ENCODE peak calls at places on chromosomes 1 and 21, in eight cellular contexts. One of them, this sample, is unnamed.

GRCh38 chr1:199959775-199960110 is 67.8 kb upstream of the NR5A2 start:
- DNase-seq in PC-3: no peak
- DNase-seq in heart left ventricle: no peak
- DNase-seq in RWPE1: no peak
- DNase-seq in activated B cell treated with CpG ODN at 0.5 μM for 24 hours: no peak
- DNase-seq in transverse colon: no peak
- DNase-seq in A549: no peak
- DNase-seq in GM10248: no peak
- DNase-seq in this sample: no peak

GRCh38 chr21:45054927-45055612 is 19.3 kb upstream of the ADARB1 start:
- DNase-seq in heart left ventricle: no peak
- DNase-seq in GM10248: no peak
- DNase-seq in A549: no peak
- DNase-seq in PC-3: no peak
- DNase-seq in transverse colon: no peak
- DNase-seq in RWPE1: no peak
- DNase-seq in activated B cell treated with CpG ODN at 0.5 μM for 24 hours: no peak
- DNase-seq in this sample: no peak

GRCh38 chr1:111285879-111286278 is 4.8 kb upstream of the CHIA start:
- DNase-seq in A549: no peak
- DNase-seq in heart left ventricle: no peak
- DNase-seq in activated B cell treated with CpG ODN at 0.5 μM for 24 hours: no peak
- DNase-seq in GM10248: no peak
- DNase-seq in PC-3: no peak
- DNase-seq in transverse colon: no peak
- DNase-seq in RWPE1: no peak
- DNase-seq in this sample: no peak

GRCh38 chr21:45043541-45044020 is 30.8 kb upstream of the ADARB1 start:
- DNase-seq in RWPE1: no peak
- DNase-seq in PC-3: no peak
- DNase-seq in transverse colon: no peak
- DNase-seq in A549: no peak
- DNase-seq in heart left ventricle: no peak
- DNase-seq in activated B cell treated with CpG ODN at 0.5 μM for 24 hours: no peak
- DNase-seq in GM10248: no peak
- DNase-seq in this sample: no peak

GRCh38 chr1:10171105-10171767 is 39.1 kb upstream of the KIF1B start:
- DNase-seq in heart left ventricle: no peak
- DNase-seq in PC-3: no peak
- DNase-seq in transverse colon: no peak
- DNase-seq in RWPE1: no peak
- DNase-seq in A549: no peak
- DNase-seq in activated B cell treated with CpG ODN at 0.5 μM for 24 hours: no peak
- DNase-seq in GM10248: no peak
- DNase-seq in this sample: no peak

GRCh38 chr1:228544021-228544850 is 57.1 kb downstream of the RNF187 start:
- DNase-seq in heart left ventricle: no peak
- DNase-seq in PC-3: peak
- DNase-seq in RWPE1: peak
- DNase-seq in transverse colon: no peak
- DNase-seq in activated B cell treated with CpG ODN at 0.5 μM for 24 hours: no peak
- DNase-seq in A549: no peak
- DNase-seq in GM10248: no peak
- DNase-seq in this sample: no peak

GRCh38 chr1:214349781-214350180 is 68.8 kb downstream of the SMYD2 start:
- DNase-seq in A549: no peak
- DNase-seq in heart left ventricle: no peak
- DNase-seq in activated B cell treated with CpG ODN at 0.5 μM for 24 hours: no peak
- DNase-seq in GM10248: no peak
- DNase-seq in RWPE1: no peak
- DNase-seq in PC-3: no peak
- DNase-seq in transverse colon: no peak
- DNase-seq in this sample: no peak

GRCh38 chr1:32151319-32151787 is 28.1 kb upstream of the TXLNA start:
- DNase-seq in transverse colon: no peak
- DNase-seq in RWPE1: no peak
- DNase-seq in activated B cell treated with CpG ODN at 0.5 μM for 24 hours: no peak
- DNase-seq in A549: no peak
- DNase-seq in GM10248: no peak
- DNase-seq in heart left ventricle: no peak
- DNase-seq in PC-3: no peak
- DNase-seq in this sample: no peak

GRCh38 chr1:117928881-117929339 is 511 bp downstream of the GDAP2 start:
- DNase-seq in PC-3: peak
- DNase-seq in transverse colon: peak
- DNase-seq in activated B cell treated with CpG ODN at 0.5 μM for 24 hours: no peak
- DNase-seq in RWPE1: peak
- DNase-seq in A549: peak
- DNase-seq in heart left ventricle: peak
- DNase-seq in GM10248: peak
- DNase-seq in this sample: peak

GRCh38 chr1:2151906-2152305 is 42.7 kb downstream of the FAAP20 start:
- DNase-seq in GM10248: no peak
- DNase-seq in activated B cell treated with CpG ODN at 0.5 μM for 24 hours: no peak
- DNase-seq in A549: no peak
- DNase-seq in heart left ventricle: no peak
- DNase-seq in PC-3: no peak
- DNase-seq in RWPE1: no peak
- DNase-seq in transverse colon: no peak
- DNase-seq in this sample: no peak

GRCh38 chr1:10242811-10243210 is 32.4 kb downstream of the KIF1B start:
- DNase-seq in RWPE1: no peak
- DNase-seq in heart left ventricle: no peak
- DNase-seq in GM10248: no peak
- DNase-seq in activated B cell treated with CpG ODN at 0.5 μM for 24 hours: no peak
- DNase-seq in A549: no peak
- DNase-seq in transverse colon: no peak
- DNase-seq in PC-3: no peak
- DNase-seq in this sample: no peak

GRCh38 chr1:91314643-91315042 is 90.0 kb downstream of the HFM1 start:
- DNase-seq in GM10248: no peak
- DNase-seq in activated B cell treated with CpG ODN at 0.5 μM for 24 hours: no peak
- DNase-seq in A549: no peak
- DNase-seq in transverse colon: no peak
- DNase-seq in heart left ventricle: no peak
- DNase-seq in RWPE1: no peak
- DNase-seq in PC-3: peak
- DNase-seq in this sample: no peak

GRCh38 chr1:22814176-22815042 is 103.8 kb downstream of the EPHB2 start:
- DNase-seq in PC-3: no peak
- DNase-seq in transverse colon: peak
- DNase-seq in A549: no peak
- DNase-seq in activated B cell treated with CpG ODN at 0.5 μM for 24 hours: no peak
- DNase-seq in RWPE1: no peak
- DNase-seq in heart left ventricle: peak
- DNase-seq in GM10248: no peak
- DNase-seq in this sample: no peak

GRCh38 chr1:94270801-94271203 is 33.4 kb upstream of the ARHGAP29 start:
- DNase-seq in RWPE1: peak
- DNase-seq in GM10248: no peak
- DNase-seq in transverse colon: no peak
- DNase-seq in A549: no peak
- DNase-seq in heart left ventricle: no peak
- DNase-seq in PC-3: peak
- DNase-seq in activated B cell treated with CpG ODN at 0.5 μM for 24 hours: no peak
- DNase-seq in this sample: no peak

GRCh38 chr21:40719615-40720014 is 127.3 kb downstream of the DSCAM start:
- DNase-seq in PC-3: no peak
- DNase-seq in heart left ventricle: no peak
- DNase-seq in A549: no peak
- DNase-seq in RWPE1: no peak
- DNase-seq in GM10248: no peak
- DNase-seq in transverse colon: no peak
- DNase-seq in activated B cell treated with CpG ODN at 0.5 μM for 24 hours: no peak
- DNase-seq in this sample: no peak

GRCh38 chr1:200510228-200510623 is 100.4 kb upstream of the ZNF281 start:
- DNase-seq in heart left ventricle: peak
- DNase-seq in transverse colon: peak
- DNase-seq in GM10248: peak
- DNase-seq in A549: peak
- DNase-seq in RWPE1: peak
- DNase-seq in PC-3: peak
- DNase-seq in activated B cell treated with CpG ODN at 0.5 μM for 24 hours: no peak
- DNase-seq in this sample: peak

DNA sequence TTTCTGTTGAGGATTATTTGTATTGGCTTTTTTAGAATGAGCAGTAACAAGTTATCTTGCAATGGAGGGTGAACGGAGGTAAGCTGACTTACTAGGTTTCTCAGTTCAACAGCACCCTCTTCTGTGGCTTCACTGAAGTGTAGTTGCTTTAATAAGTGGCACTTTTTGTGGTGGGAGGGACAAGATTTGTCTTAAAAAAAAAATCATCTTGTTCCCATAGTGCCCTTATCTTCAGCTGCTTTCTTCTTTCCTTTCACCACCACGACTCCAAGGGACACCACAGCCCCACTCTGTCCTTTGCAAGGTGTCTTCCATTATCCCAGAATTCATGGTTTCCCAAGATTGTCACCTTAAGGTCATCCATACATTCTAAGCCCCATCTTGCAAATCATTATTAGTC is 92.9 kb downstream of the PIGK start:
- DNase-seq in GM10248: peak
- DNase-seq in RWPE1: peak
- DNase-seq in PC-3: peak
- DNase-seq in activated B cell treated with CpG ODN at 0.5 μM for 24 hours: no peak
- DNase-seq in A549: peak
- DNase-seq in heart left ventricle: no peak
- DNase-seq in transverse colon: no peak
- DNase-seq in this sample: no peak
- TF ChIP-seq CTCF in GM10248: peak
- TF ChIP-seq CTCF in RWPE1: peak
- TF ChIP-seq CTCF in PC-3: peak
- TF ChIP-seq CTCF in activated B cell treated with CpG ODN at 0.5 μM for 24 hours: no peak
- TF ChIP-seq CTCF in A549: peak
- TF ChIP-seq CTCF in heart left ventricle: peak
- TF ChIP-seq CTCF in transverse colon: peak
- TF ChIP-seq CTCF in this sample: no peak

DNA sequence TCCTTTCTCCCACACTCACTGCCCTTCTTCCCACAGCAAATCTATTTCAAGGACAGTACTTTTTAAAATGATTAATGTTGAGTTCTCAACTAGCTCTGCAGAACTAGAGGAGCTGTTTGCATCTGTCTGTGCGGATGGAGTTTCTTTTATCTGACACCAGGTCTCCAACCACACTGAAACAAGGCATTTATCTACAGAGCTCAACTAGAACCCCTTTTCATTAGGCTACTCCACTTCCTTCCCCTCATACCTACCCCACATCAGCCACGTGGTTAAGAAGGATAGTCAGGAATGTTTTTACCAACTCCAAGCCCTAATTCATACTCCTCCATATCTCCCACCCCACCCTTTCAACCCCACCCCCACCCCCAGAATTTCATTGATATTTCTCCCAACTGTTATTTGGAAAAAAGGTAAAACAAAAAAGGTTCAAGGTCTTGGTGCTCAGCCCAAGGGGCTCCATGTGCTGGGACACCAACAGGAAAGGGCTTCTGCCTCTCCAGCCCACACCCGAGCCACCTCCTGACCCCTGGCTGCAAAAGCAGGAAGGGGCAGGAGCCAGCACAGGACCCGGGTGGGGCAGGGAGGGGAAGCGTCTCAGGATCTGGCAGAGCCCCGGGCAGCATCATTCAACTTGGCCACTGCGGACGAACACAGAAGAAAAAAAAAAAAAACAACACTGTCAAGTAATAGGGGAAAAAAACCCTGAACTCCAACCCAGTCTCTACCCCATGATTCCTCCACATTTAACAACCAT is 7.0 kb downstream of the ENSA start:
- DNase-seq in activated B cell treated with CpG ODN at 0.5 μM for 24 hours: no peak
- DNase-seq in RWPE1: no peak
- DNase-seq in transverse colon: no peak
- DNase-seq in PC-3: peak
- DNase-seq in A549: no peak
- DNase-seq in GM10248: no peak
- DNase-seq in heart left ventricle: peak
- DNase-seq in this sample: no peak
- TF ChIP-seq CTCF in activated B cell treated with CpG ODN at 0.5 μM for 24 hours: no peak
- TF ChIP-seq CTCF in RWPE1: no peak
- TF ChIP-seq CTCF in transverse colon: no peak
- TF ChIP-seq CTCF in PC-3: no peak
- TF ChIP-seq CTCF in A549: no peak
- TF ChIP-seq CTCF in GM10248: no peak
- TF ChIP-seq CTCF in heart left ventricle: peak
- TF ChIP-seq CTCF in this sample: no peak

GRCh38 chr1:179510038-179510437 is 65.7 kb downstream of the NPHS2 start:
- DNase-seq in heart left ventricle: no peak
- DNase-seq in transverse colon: no peak
- DNase-seq in GM10248: no peak
- DNase-seq in PC-3: no peak
- DNase-seq in activated B cell treated with CpG ODN at 0.5 μM for 24 hours: no peak
- DNase-seq in RWPE1: no peak
- DNase-seq in A549: no peak
- DNase-seq in this sample: no peak

GRCh38 chr1:179509384-179509783 is 66.4 kb downstream of the NPHS2 start:
- DNase-seq in transverse colon: no peak
- DNase-seq in A549: no peak
- DNase-seq in RWPE1: no peak
- DNase-seq in PC-3: no peak
- DNase-seq in GM10248: no peak
- DNase-seq in heart left ventricle: no peak
- DNase-seq in activated B cell treated with CpG ODN at 0.5 μM for 24 hours: no peak
- DNase-seq in this sample: no peak

GRCh38 chr1:179506199-179506598 is 69.5 kb downstream of the NPHS2 start:
- DNase-seq in transverse colon: no peak
- DNase-seq in RWPE1: no peak
- DNase-seq in GM10248: no peak
- DNase-seq in A549: no peak
- DNase-seq in activated B cell treated with CpG ODN at 0.5 μM for 24 hours: no peak
- DNase-seq in PC-3: no peak
- DNase-seq in heart left ventricle: no peak
- DNase-seq in this sample: no peak
- TF ChIP-seq CTCF in transverse colon: no peak
- TF ChIP-seq CTCF in RWPE1: no peak
- TF ChIP-seq CTCF in GM10248: no peak
- TF ChIP-seq CTCF in A549: no peak
- TF ChIP-seq CTCF in activated B cell treated with CpG ODN at 0.5 μM for 24 hours: no peak
- TF ChIP-seq CTCF in PC-3: no peak
- TF ChIP-seq CTCF in heart left ventricle: no peak
- TF ChIP-seq CTCF in this sample: no peak

GRCh38 chr1:176643536-176643935 is 180.6 kb downstream of the PAPPA2 start:
- DNase-seq in transverse colon: no peak
- DNase-seq in GM10248: no peak
- DNase-seq in activated B cell treated with CpG ODN at 0.5 μM for 24 hours: no peak
- DNase-seq in A549: no peak
- DNase-seq in heart left ventricle: no peak
- DNase-seq in PC-3: peak
- DNase-seq in RWPE1: no peak
- DNase-seq in this sample: no peak

GRCh38 chr1:176639136-176639535 is 176.2 kb downstream of the PAPPA2 start:
- DNase-seq in A549: no peak
- DNase-seq in activated B cell treated with CpG ODN at 0.5 μM for 24 hours: no peak
- DNase-seq in PC-3: no peak
- DNase-seq in GM10248: no peak
- DNase-seq in RWPE1: no peak
- DNase-seq in heart left ventricle: no peak
- DNase-seq in transverse colon: no peak
- DNase-seq in this sample: no peak

DNA sequence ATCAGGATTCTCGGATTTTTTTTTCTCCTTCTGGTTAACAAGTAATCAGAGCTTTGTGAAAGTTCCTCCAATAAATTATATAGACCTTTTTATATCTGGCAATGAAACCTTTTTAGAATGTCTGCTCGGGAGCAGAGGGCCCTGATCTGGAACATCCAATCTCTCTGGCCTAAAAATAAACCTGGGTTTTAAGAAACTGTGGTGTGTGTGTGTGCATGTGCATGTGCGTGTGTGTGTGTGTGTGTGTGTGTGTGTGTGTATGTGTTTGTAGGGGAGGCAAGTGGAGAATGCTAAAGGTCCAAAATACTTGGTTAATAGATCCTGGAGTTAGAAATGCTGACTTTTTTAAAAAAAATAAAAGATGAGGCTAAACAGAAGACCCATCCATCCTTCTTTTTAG is 175.7 kb downstream of the PAPPA2 start:
- DNase-seq in activated B cell treated with CpG ODN at 0.5 μM for 24 hours: no peak
- DNase-seq in A549: no peak
- DNase-seq in RWPE1: no peak
- DNase-seq in PC-3: no peak
- DNase-seq in GM10248: no peak
- DNase-seq in transverse colon: no peak
- DNase-seq in heart left ventricle: peak
- DNase-seq in this sample: no peak
- TF ChIP-seq CTCF in activated B cell treated with CpG ODN at 0.5 μM for 24 hours: no peak
- TF ChIP-seq CTCF in A549: no peak
- TF ChIP-seq CTCF in RWPE1: no peak
- TF ChIP-seq CTCF in PC-3: no peak
- TF ChIP-seq CTCF in GM10248: no peak
- TF ChIP-seq CTCF in transverse colon: no peak
- TF ChIP-seq CTCF in heart left ventricle: no peak
- TF ChIP-seq CTCF in this sample: no peak